ENCODE peak calls at places on chromosome 22, in five cellular contexts. T is fibroblast of lung, G is brain microvascular endothelial cell, O is tibial artery, I is cardiac muscle cell. R is an unnamed sample. For H3K36me3, the result is how much of the 10 kb centered on the place peaks cover.

GRCh38 chr22:37234736-37235711 is 9.0 kb downstream of the RAC2 start:
- DNase-seq in T (no peak), G (no peak), O (no peak), I (no peak), R (no peak)

GRCh38 chr22:17891427-17892167 is 117.3 kb upstream of the BID start:
- DNase-seq in T (no peak), G (no peak), O (no peak), I (no peak), R (no peak)

GRCh38 chr22:40179535-40179934 is 1.8 kb downstream of the TNRC6B start:
- DNase-seq in T (no peak), G (no peak), O (no peak), I (no peak), R (no peak)

GRCh38 chr22:26826431-26826935 is 169.1 kb downstream of the MIAT start:
- DNase-seq in T (no peak), G (no peak), O (no peak), I (no peak), R (no peak)

GRCh38 chr22:49674479-49674830 is 153.2 kb downstream of the BRD1 start:
- DNase-seq in T (no peak), G (no peak), O (no peak), I (no peak), R (no peak)

GRCh38 chr22:38860291-38861169 is 11.5 kb downstream of the CBX6 start:
- DNase-seq in T (no peak), G (no peak), O (no peak), I (no peak), R (no peak)

GRCh38 chr22:45686004-45686403 is 14.4 kb downstream of the ATXN10 start:
- DNase-seq in T (peak), G (peak), O (no peak), I (no peak), R (no peak)

GRCh38 chr22:25540128-25540790 is 24.2 kb upstream of the GRK3 start:
- DNase-seq in T (no peak), G (no peak), O (no peak), I (peak), R (no peak)

GRCh38 chr22:44666207-44666585 is 35.8 kb upstream of the PRR5 start:
- DNase-seq in T (peak), G (no peak), O (no peak), I (no peak), R (no peak)

GRCh38 chr22:38799265-38800002 is 5.5 kb upstream of the DNAL4 start:
- DNase-seq in T (no peak), G (no peak), O (no peak), I (peak), R (no peak)

GRCh38 chr22:37545703-37546435 is 14.4 kb upstream of the CDC42EP1 start:
- DNase-seq in T (peak), G (peak), O (peak), I (peak), R (no peak)

GRCh38 chr22:50604256-50604580 is 3.6 kb downstream of the MAPK8IP2 start:
- DNase-seq in T (no peak), G (no peak), O (no peak), I (no peak), R (no peak)

GRCh38 chr22:24772493-24773220 is 1.9 kb downstream of the PIWIL3 start:
- DNase-seq in T (peak), G (peak), O (no peak), I (peak), R (no peak)

GRCh38 chr22:38736257-38736570 is 19.6 kb downstream of the SUN2 start:
- DNase-seq in T (no peak), G (no peak), O (no peak), I (no peak), R (no peak)

GRCh38 chr22:28015676-28016601 is 96.9 kb upstream of the PITPNB start:
- DNase-seq in T (no peak), G (no peak), O (peak), I (peak), R (no peak)

GRCh38 chr22:48635825-48636224 is 1191.8 kb downstream of the BRD1 start:
- DNase-seq in T (no peak), G (no peak), O (no peak), I (no peak), R (no peak)

GRCh38 chr22:39598017-39598965 is 27.7 kb downstream of the CACNA1I start:
- DNase-seq in T (no peak), G (no peak), O (no peak), I (peak), R (peak)

GRCh38 chr22:40310081-40310770 is 36.1 kb upstream of the ADSL start:
- DNase-seq in T (peak), G (peak), O (peak), I (peak), R (no peak)

GRCh38 chr22:37843746-37844089 is 416 bp downstream of the ANKRD54 start:
- DNase-seq in T (peak), G (no peak), O (peak), I (peak), R (no peak)

GRCh38 chr22:38067771-38068360 is 10.7 kb downstream of the PICK1 start:
- DNase-seq in T (no peak), G (no peak), O (no peak), I (no peak), R (no peak)

GRCh38 chr22:48407256-48407955 is 1420.3 kb downstream of the BRD1 start:
- DNase-seq in T (no peak), G (no peak), O (no peak), I (no peak), R (no peak)

GRCh38 chr22:38284042-38284402 is 11.2 kb upstream of the TMEM184B start:
- DNase-seq in T (peak), G (peak), O (peak), I (peak), R (no peak)

GRCh38 chr22:38737302-38738060 is 18.3 kb downstream of the SUN2 start:
- DNase-seq in T (no peak), G (no peak), O (no peak), I (no peak), R (no peak)

GRCh38 chr22:37220543-37220968 is 8.3 kb upstream of the SSTR3 start:
- DNase-seq in T (no peak), G (no peak), O (no peak), I (peak), R (no peak)

GRCh38 chr22:32044913-32045312 is 1.9 kb downstream of the SLC5A1 start:
- DNase-seq in T (no peak), G (no peak), O (no peak), I (no peak), R (no peak)

GRCh38 chr22:23364389-23364788 is 184.1 kb downstream of the BCR start:
- DNase-seq in T (no peak), G (no peak), O (no peak), I (no peak), R (no peak)

GRCh38 chr22:50691521-50691920 is 18.9 kb downstream of the SHANK3 start:
- DNase-seq in T (peak), G (peak), O (peak), I (peak), R (no peak)

GRCh38 chr22:32020117-32020516 is 22.9 kb upstream of the SLC5A1 start:
- DNase-seq in T (peak), G (peak), O (no peak), I (peak), R (no peak)

GRCh38 chr22:37163618-37164534 is 14.2 kb upstream of the IL2RB start:
- DNase-seq in T (no peak), G (no peak), O (no peak), I (no peak), R (peak)

GRCh38 chr22:24284747-24285203 is 14.1 kb downstream of the SPECC1L start:
- DNase-seq in T (peak), G (peak), O (no peak), I (no peak), R (no peak)

GRCh38 chr22:24427500-24428164 is at the start of gene ADORA2A:
- DNase-seq in T (no peak), G (no peak), O (no peak), I (no peak), R (peak)

GRCh38 chr22:44449683-44450425 is 48.2 kb downstream of the RTL6 start:
- DNase-seq in T (no peak), G (no peak), O (no peak), I (no peak), R (no peak)

GRCh38 chr22:46736705-46737104 is 1.3 kb downstream of the CERK start:
- DNase-seq in T (no peak), G (no peak), O (no peak), I (no peak), R (no peak)

GRCh38 chr22:46735747-46736608 is 2.1 kb downstream of the CERK start:
- DNase-seq in T (no peak), G (no peak), O (no peak), I (no peak), R (no peak)

GRCh38 chr22:46737105-46737975 is 712 bp downstream of the CERK start:
- DNase-seq in T (peak), G (no peak), O (peak), I (peak), R (peak)

GRCh38 chr22:46732513-46732912 is 5.5 kb downstream of the CERK start:
- DNase-seq in T (no peak), G (no peak), O (no peak), I (no peak), R (no peak)

DNA sequence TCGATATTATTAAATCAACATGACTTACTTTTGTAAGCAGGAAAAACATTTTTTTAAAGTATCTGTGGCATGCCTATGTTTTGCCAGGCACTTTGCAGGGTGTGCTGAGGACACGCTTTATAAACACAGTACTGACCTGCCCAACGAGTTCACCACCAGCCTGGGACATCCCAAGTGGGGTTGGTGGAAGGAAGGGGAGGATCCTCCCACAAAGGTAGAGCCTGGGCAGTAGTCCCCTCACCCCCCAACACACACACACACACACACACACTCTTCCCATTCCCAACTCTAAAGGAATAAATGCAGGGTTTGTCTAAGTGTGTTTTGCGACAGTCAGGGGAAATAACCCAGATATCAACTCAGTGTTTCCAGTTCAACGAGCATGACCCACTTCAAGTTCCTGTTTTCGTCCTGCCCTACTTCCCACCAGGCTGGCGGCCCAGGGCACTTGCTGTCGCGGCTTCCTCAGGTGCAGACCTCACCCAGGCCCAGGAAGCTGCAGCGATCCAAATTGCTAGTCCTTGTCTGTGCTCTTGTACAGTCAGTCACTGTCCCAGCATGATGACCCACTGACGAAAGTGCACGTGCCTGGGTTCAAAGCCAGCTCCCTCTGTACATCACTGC is 3.1 kb downstream of the CERK start:
- DNase-seq in T (no peak), G (no peak), O (peak), I (no peak), R (peak)
- H3K4me3 ChIP-seq in T (no peak), G (no peak), O (no peak), I (no peak), R (peak)

GRCh38 chr22:29380856-29381255 is 7.5 kb downstream of the AP1B1 start:
- DNase-seq in T (no peak), G (no peak), O (no peak), I (no peak), R (no peak)
- H3K36me3 ChIP-seq in T (under half), G (under half), O (under half), I (under half), R (under half)

DNA sequence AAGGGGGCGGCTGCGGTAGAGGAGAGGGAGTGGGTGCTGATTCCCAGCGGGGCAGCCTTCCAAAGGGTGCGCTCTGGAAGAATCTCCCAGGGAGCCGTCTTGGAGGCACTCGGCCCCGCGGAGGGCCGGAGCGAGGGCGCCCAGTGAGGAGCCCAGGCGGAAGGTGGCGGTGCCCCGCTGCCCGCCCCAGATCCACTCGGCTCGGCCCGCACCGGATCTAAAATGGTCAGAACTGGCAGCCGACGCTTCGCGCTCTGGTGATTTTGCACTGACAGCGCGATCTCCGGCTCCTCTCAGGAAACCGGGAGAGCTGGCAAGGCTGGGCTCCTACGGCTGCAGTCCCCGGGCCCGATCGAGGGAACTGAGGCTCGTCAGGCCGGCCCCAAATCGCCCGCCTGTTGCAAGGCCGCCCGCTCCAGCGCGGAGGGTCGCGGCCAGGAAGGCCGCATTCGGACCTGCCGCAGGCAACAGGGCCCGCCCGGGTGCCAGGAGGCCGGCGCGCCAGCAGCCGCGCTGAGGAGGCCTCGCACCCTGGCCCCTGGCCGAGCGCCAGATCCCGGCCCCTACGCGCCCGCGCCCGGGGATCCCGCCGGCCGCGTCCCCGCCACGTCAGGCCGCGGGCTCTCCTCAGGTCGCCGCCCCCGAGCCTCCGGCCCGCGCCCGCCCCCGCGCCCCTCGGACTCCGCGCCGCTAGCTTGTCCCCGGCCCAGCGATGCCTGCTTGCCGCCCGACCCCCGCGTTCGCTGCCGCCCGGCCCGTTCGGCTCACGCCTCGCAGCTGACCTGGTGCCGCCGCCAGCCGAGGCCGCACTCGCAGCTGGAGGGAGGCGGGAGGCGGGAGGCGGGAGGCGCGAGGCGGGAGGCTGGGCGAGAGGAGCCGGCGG is at the start of gene KLHL22:
- DNase-seq in T (peak), G (no peak), O (peak), I (no peak), R (no peak)
- TF ChIP-seq CTCF in T (no peak), G (no peak), O (no peak), I (no peak), R (no peak)

GRCh38 chr22:42770448-42770726 is 49.7 kb upstream of the A4GALT start:
- DNase-seq in T (no peak), G (no peak), O (no peak), I (no peak), R (no peak)
- H3K4me3 ChIP-seq in T (no peak), G (no peak), O (no peak), I (no peak), R (peak)

GRCh38 chr22:30945653-30946052 is 22.9 kb downstream of the MORC2 start:
- DNase-seq in T (no peak), G (no peak), O (no peak), I (no peak), R (no peak)

GRCh38 chr22:30940655-30941362 is 27.8 kb downstream of the MORC2 start:
- DNase-seq in T (no peak), G (no peak), O (no peak), I (no peak), R (no peak)

GRCh38 chr22:30944986-30945385 is 23.6 kb downstream of the MORC2 start:
- DNase-seq in T (no peak), G (no peak), O (no peak), I (no peak), R (no peak)

GRCh38 chr22:30943368-30943767 is 25.2 kb downstream of the MORC2 start:
- DNase-seq in T (no peak), G (no peak), O (no peak), I (no peak), R (no peak)

GRCh38 chr22:30941363-30941740 is 27.2 kb downstream of the MORC2 start:
- DNase-seq in T (no peak), G (no peak), O (no peak), I (no peak), R (no peak)
- H3K36me3 ChIP-seq in T (under half), G (half or more), O (half or more), I (half or more), R (under half)

GRCh38 chr22:41327124-41327523 is 25.8 kb downstream of the ZC3H7B start:
- DNase-seq in T (no peak), G (no peak), O (no peak), I (no peak), R (no peak)
- TF ChIP-seq CTCF in T (no peak), G (peak), O (no peak), I (no peak), R (no peak)

GRCh38 chr22:36156119-36156514 is 4.4 kb downstream of the APOL3 start:
- DNase-seq in T (no peak), G (no peak), O (peak), I (no peak), R (no peak)

GRCh38 chr22:36156515-36157419 is 3.8 kb downstream of the APOL3 start:
- DNase-seq in T (peak), G (peak), O (peak), I (peak), R (peak)

GRCh38 chr22:36153756-36154155 is 6.8 kb downstream of the APOL3 start:
- DNase-seq in T (no peak), G (no peak), O (peak), I (no peak), R (no peak)

GRCh38 chr22:36152088-36152487 is 8.5 kb downstream of the APOL3 start:
- DNase-seq in T (no peak), G (no peak), O (no peak), I (no peak), R (no peak)

DNA sequence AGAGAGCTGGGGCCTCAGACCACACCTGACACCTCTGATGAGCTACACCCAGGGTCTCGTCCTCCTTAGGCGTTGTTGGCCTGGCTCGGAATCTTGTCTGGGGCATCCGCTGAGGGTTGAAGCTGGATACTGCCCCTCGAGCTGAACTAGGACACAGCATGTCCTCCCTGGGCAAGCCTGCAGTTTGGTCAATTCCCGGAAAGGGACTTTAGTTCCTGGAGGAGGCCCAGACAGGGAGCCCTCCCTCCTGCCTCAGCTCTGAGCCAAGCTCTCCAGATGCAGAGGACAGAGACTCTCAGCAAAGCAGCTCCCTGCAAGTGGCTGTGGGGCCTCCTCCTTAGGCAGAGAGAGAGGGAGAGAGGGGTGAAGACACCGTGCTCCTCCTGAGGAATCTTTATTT is 4.9 kb downstream of the APOL3 start:
- DNase-seq in T (peak), G (no peak), O (peak), I (peak), R (no peak)
- H3K4me3 ChIP-seq in T (no peak), G (no peak), O (peak), I (no peak), R (no peak)

DNA sequence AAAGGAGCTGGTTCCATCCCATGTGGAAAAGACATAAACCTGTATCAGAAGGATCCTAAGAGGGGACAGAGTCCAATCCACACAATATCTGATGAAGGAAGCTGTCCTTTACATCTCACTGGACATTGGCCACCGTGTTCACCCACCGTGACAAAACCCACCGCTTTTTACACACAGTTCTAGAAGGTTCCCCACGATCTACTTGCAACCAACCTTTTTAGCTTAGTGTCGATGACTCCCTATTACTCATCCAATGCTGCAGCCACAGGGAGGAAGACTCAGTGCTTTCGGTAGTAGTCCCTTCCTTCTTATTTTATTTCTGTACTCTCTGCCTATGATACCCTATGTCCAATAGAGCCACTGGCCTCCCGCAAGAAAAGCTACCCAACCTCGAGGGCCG is 65.4 kb downstream of the MAPK1 start:
- DNase-seq in T (no peak), G (no peak), O (no peak), I (no peak), R (no peak)
- H3K36me3 ChIP-seq in T (under half), G (half or more), O (half or more), I (half or more), R (under half)